ENCODE peak calls at places on chromosomes 11 and 22, in six cellular contexts. O, C, Q, K, T and N are unnamed samples.
A peak's percentile ranks its signal among the peaks of the same experiment; 100 is the strongest.

GRCh38 chr11:131759140-131759539 is 388.7 kb downstream of the NTM start:
- DNase-seq in O (no peak), C (no peak), Q (no peak), T (no peak), K (no peak), N (no peak)

GRCh38 chr11:2301631-2302272 is at the start of the genes C11orf21 and TSPAN32:
- DNase-seq in O (peak; percentile 48), C (no peak), K (no peak), Q (no peak), T (no peak), N (no peak)

GRCh38 chr11:59767212-59767611 is 12.0 kb downstream of the STX3 start:
- DNase-seq in K (no peak), C (no peak), O (no peak), Q (no peak), T (no peak), N (no peak)

GRCh38 chr11:70547386-70547785 is 149.1 kb downstream of the CTTN start:
- DNase-seq in T (no peak), C (no peak), K (no peak), Q (no peak), O (no peak), N (no peak)

GRCh38 chr11:78800089-78800690 is 225.5 kb upstream of the NARS2 start:
- DNase-seq in C (no peak), K (no peak), T (no peak), O (no peak), Q (no peak), N (no peak)

GRCh38 chr22:46031561-46031960 is 54.6 kb upstream of the WNT7B start:
- DNase-seq in O (peak; percentile 34), Q (no peak), K (no peak), C (no peak), T (no peak), N (no peak)

GRCh38 chr11:69949327-69949726 is 128.8 kb upstream of the ANO1 start:
- DNase-seq in K (peak; percentile 97), Q (no peak), T (no peak), O (peak; percentile 51), C (peak; percentile 79), N (no peak)

GRCh38 chr22:37344735-37345462 is 62.6 kb downstream of the CYTH4 start:
- DNase-seq in Q (no peak), O (no peak), T (no peak), C (no peak), K (no peak), N (no peak)

GRCh38 chr11:65424200-65425104 is 1.9 kb downstream of the NEAT1 start:
- DNase-seq in K (no peak), O (peak; percentile 67), C (peak; percentile 77), Q (peak; percentile 76), T (no peak), N (no peak)

GRCh38 chr11:131201674-131202073 is 168.7 kb upstream of the NTM start:
- DNase-seq in Q (no peak), T (no peak), C (no peak), K (no peak), O (no peak), N (no peak)

GRCh38 chr22:38193580-38193979 is 8.2 kb upstream of the MAFF start:
- DNase-seq in C (no peak), T (no peak), Q (peak; percentile 73), O (no peak), K (no peak), N (no peak)

GRCh38 chr11:123083623-123084029 is 21.7 kb upstream of the HSPA8 start:
- DNase-seq in K (peak; percentile 51), O (peak; percentile 65), Q (peak; percentile 90), T (no peak), C (peak; percentile 91), N (no peak)

GRCh38 chr11:19237381-19237780 is 3.4 kb downstream of the E2F8 start:
- DNase-seq in T (no peak), Q (no peak), C (no peak), K (no peak), O (no peak), N (no peak)

GRCh38 chr11:77143405-77144020 is 15.5 kb downstream of the MYO7A start:
- DNase-seq in T (no peak), Q (no peak), O (no peak), K (no peak), C (no peak), N (no peak)

GRCh38 chr22:36465232-36466021 is 16.0 kb downstream of the TXN2 start:
- DNase-seq in O (peak; percentile 79), Q (peak; percentile 72), K (peak; percentile 75), C (peak; percentile 89), T (no peak), N (peak; percentile 30)

GRCh38 chr11:69075421-69076128 is 26.8 kb downstream of the TPCN2 start:
- DNase-seq in C (peak; percentile 88), T (no peak), O (no peak), K (no peak), Q (peak; percentile 95), N (peak; percentile 65)

GRCh38 chr11:1151366-1152315 is 6.1 kb upstream of the MUC5AC start:
- DNase-seq in O (peak; percentile 47), Q (no peak), T (no peak), K (no peak), C (no peak), N (no peak)

GRCh38 chr11:68122936-68123539 is 1.9 kb upstream of the CHKA start:
- DNase-seq in Q (no peak), T (no peak), O (peak; percentile 46), C (no peak), K (no peak), N (no peak)

GRCh38 chr11:84828616-84829015 is 798.5 kb downstream of the DLG2 start:
- DNase-seq in O (no peak), C (no peak), T (no peak), K (no peak), Q (no peak), N (no peak)

GRCh38 chr11:10926801-10927200 is 68.9 kb upstream of the ZBED5 start:
- DNase-seq in O (no peak), K (no peak), T (no peak), Q (no peak), C (no peak), N (peak; percentile 3)

GRCh38 chr11:120674537-120674936 is 163.0 kb downstream of the GRIK4 start:
- DNase-seq in T (no peak), O (no peak), Q (no peak), K (no peak), C (no peak), N (no peak)

GRCh38 chr22:35313311-35314121 is 13.8 kb downstream of the TOM1 start:
- DNase-seq in O (no peak), K (peak; percentile 21), C (peak; percentile 71), Q (no peak), T (no peak), N (no peak)

DNA sequence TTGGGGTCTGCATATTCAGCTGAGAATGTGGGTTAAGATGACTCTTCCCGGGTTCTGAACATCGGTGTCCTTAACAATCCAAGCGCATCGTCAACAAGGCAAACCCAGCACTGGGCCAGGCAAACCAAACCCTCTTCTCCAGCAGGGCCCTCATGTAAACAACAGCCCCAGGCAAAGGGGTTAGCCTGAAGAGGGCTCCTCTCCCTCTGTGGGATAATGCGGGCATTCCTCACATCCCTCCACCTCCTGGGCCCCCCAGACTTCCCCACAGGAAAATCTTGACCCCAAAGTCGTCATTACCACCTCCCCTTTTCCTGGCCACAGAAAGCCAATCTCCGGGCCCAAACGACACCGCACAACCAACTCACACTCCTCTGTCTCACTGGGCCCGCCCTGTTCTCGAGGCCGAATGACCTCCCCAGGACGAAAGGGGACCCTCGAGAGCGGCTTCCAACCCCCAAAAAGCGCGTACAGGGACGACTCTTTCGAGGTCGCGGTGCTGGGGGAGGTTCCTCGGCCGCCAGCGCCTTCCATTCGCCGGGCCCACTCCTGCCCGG is 561 bp downstream of the DDB1 start:
- DNase-seq in O (no peak), Q (no peak), T (no peak), C (no peak), K (peak; percentile 57), N (peak; percentile 43)
- H3K27ac ChIP-seq in O (peak overlapping the region; percentile 97), Q (peak overlapping the region; percentile 92), T (peak overlapping the region; percentile 95), C (peak overlapping the region; percentile 64), K (peak overlapping the region; percentile 96), N (peak overlapping the region; percentile 75)

DNA sequence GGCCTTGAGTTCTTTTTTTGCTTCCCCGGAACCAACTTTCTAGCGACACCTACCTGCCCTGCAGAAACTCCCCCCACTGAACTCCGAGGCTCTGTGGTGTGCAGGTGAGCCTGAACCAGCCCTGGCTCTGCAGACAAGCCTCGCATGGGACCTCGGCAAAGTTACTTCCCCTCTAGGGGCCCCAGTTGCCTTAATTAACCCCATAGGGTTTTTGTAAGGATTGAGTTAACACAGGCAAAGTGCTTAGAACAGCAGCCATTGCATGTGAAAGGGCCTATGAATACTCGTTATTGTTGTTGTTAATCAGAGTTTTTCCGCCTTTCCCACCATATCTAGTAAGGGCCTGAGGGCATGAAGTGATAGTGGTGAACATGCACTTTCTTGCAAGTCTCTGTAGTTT is 12.6 kb upstream of the SYT13 start:
- DNase-seq in K (no peak), T (no peak), Q (no peak), C (no peak), O (no peak), N (no peak)
- H3K27ac ChIP-seq in K (no peak overlapping the region), T (no peak overlapping the region), Q (no peak overlapping the region), C (no peak overlapping the region), O (no peak overlapping the region), N (no peak overlapping the region)

GRCh38 chr11:62395885-62396778 is 22.7 kb upstream of the SCGB1A1 start:
- DNase-seq in T (no peak), O (no peak), K (no peak), C (no peak), Q (no peak), N (no peak)
- H3K27ac ChIP-seq in T (peak overlapping the region; percentile 64), O (no peak overlapping the region), K (no peak overlapping the region), C (no peak overlapping the region), Q (peak overlapping the region; percentile 75), N (no peak overlapping the region)

DNA sequence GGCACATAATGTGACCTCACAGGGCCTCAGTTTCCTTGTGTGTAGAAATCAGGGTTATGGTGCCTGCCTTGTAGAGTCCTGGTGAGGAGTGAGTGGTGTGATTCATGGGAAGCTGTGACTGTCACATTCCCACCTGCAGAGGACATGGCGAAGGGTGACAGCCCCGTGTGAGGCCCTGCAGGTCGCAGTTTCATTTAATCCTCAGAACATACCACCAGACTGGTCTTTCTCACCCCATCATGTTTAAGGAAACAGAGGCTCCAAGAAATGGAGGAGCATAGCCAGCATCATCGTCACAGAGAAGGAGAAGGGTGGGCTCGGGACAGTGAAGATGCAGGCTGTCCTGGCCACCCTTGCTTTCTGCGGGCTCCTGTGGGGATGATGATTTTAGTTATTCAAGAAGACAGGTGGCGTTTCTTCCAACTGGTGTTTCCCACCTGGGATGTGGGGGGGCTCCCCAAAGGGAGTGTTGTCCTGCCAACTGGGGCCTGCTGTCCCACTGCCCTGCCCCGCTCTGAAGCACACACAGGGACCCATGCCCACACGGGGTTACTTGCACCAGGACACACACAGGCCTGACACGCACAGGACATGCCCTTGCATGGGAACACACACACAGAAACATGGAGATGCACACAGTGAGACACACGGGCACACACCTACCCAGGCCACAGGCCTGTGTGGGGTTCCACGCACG is 100.2 kb downstream of the BCR start:
- DNase-seq in Q (no peak), O (no peak), T (no peak), K (no peak), C (no peak), N (no peak)
- H3K27ac ChIP-seq in Q (no peak overlapping the region), O (no peak overlapping the region), T (peak overlapping the region; percentile 85), K (no peak overlapping the region), C (peak overlapping the region; percentile 85), N (peak overlapping the region; percentile 81)